ENCODE peak calls at places on chromosomes 12 and 14, in five cellular contexts. B, C, O, G and I are unnamed samples.

GRCh38 chr12:6442799-6443198 is 2.0 kb upstream of the CD27 start:
- DNase-seq in O (no peak), G (no peak), C (no peak), B (no peak), I (no peak)

GRCh38 chr14:71206123-71206522 is 298.9 kb downstream of the PCNX1 start:
- DNase-seq in C (no peak), O (no peak), B (no peak), G (no peak), I (no peak)

GRCh38 chr14:74558655-74559054 is 53.4 kb downstream of the LTBP2 start:
- DNase-seq in G (no peak), C (peak), O (no peak), B (no peak), I (no peak)

GRCh38 chr14:54465654-54466053 is 23.1 kb downstream of the GMFB start:
- DNase-seq in G (no peak), C (no peak), B (no peak), O (no peak), I (no peak)

GRCh38 chr12:93139028-93139665 is 210.1 kb upstream of the EEA1 start:
- DNase-seq in B (no peak), C (no peak), O (no peak), G (no peak), I (no peak)

GRCh38 chr12:70508178-70508577 is 129.1 kb downstream of the PTPRB start:
- DNase-seq in B (no peak), G (no peak), C (no peak), O (no peak), I (no peak)

GRCh38 chr12:129208566-129208965 is 355.3 kb downstream of the GLT1D1 start:
- DNase-seq in B (no peak), G (no peak), C (no peak), O (no peak), I (no peak)

GRCh38 chr14:39430762-39431415 is 1.3 kb downstream of the FBXO33 start:
- DNase-seq in C (peak), O (no peak), G (peak), B (no peak), I (no peak)

GRCh38 chr12:115322275-115322674 is 638.3 kb upstream of the TBX3 start:
- DNase-seq in O (no peak), C (peak), B (no peak), G (no peak), I (no peak)

GRCh38 chr12:10404798-10405197 is 4.8 kb downstream of the KLRC4 start:
- DNase-seq in C (no peak), O (no peak), B (no peak), G (no peak), I (no peak)

GRCh38 chr12:16606936-16607335 is 974 bp upstream of the LMO3 start:
- DNase-seq in O (no peak), C (no peak), B (peak), G (no peak), I (no peak)

GRCh38 chr12:116642101-116642500 is 82.9 kb downstream of the MAP1LC3B2 start:
- DNase-seq in O (no peak), B (no peak), C (no peak), G (no peak), I (no peak)

GRCh38 chr12:92971869-92972524 is 42.9 kb upstream of the EEA1 start:
- DNase-seq in B (no peak), G (no peak), O (no peak), C (peak), I (no peak)

GRCh38 chr12:34346372-34347034 is 324.2 kb downstream of the ALG10 start:
- DNase-seq in C (no peak), B (no peak), G (no peak), O (no peak), I (no peak)

GRCh38 chr12:109716512-109717389 is 3.1 kb downstream of the FAM222A start:
- DNase-seq in G (peak), C (peak), B (peak), O (no peak), I (no peak)

GRCh38 chr14:68658029-68658509 is 134.8 kb downstream of the ZFP36L1 start:
- DNase-seq in O (no peak), C (no peak), B (peak), G (no peak), I (no peak)

GRCh38 chr12:113244015-113244983 is 23.0 kb downstream of the TPCN1 start:
- DNase-seq in G (peak), C (no peak), O (no peak), B (peak), I (peak)

DNA sequence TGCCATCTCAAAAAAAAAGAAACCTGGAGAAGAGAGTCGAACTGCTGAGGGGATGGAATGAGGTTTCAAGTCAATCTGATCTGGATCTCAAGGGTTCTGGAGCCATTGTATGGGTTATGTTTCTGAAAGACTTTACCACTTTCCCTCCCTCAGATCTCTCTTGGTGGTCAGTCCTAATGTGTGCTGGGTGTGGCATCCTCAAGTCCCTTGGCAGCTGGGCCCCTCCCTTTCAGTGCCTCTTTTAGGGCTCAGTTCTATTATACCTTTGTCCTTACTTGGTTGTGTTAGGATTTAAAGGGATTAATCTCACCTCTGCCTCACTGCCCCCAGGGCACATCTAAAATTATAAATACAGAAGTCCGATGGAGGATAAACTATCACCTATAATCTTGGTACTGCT is 107.0 kb downstream of the NUAK1 start:
- DNase-seq in G (no peak), O (no peak), C (no peak), B (no peak), I (no peak)
- H3K27ac ChIP-seq in G (no peak), O (peak), C (no peak), B (no peak), I (no peak)

GRCh38 chr12:12032260-12032761 is 38.4 kb upstream of the BCL2L14 start:
- DNase-seq in B (no peak), G (no peak), O (no peak), C (no peak), I (no peak)
- TF ChIP-seq POLR2A in B (no peak), G (no peak), O (no peak), C (no peak), I (no peak)

DNA sequence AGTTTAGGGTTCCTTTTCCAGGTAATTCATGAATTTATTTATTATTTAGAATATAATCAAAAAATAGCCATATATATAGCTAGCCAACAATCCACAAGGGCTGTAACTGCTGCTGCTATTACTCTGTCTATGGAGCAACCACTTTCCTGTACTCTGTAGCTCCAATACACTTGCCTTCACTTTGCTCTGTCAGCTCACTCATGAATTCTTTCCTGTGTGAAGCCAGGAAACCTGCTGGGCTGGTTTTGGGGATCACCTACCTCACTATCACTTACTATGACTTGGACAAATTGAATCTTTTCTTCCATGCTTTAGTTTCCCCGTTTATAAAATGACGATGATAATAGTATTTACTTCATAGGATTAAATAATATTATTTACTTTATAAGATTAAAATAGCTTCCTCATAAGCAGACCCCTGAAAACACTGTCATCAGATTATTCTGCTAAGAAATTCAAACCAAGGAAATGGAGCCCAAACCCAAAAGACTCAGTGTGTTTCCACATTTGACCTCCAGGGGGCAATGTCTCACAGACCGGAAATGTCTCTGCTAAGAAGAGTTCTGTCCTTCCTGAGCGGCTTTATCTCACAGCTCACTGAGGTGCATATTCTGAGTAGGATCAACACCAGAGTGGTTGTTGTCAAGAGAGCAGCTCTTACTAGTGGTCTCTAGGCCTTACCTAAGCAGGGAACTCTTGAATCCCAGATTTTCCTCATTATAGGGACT is 457.1 kb downstream of the DAD1 start:
- DNase-seq in C (peak), O (no peak), G (no peak), B (no peak), I (no peak)
- TF ChIP-seq CTCF in C (peak), O (no peak), G (no peak), B (no peak), I (no peak)

DNA sequence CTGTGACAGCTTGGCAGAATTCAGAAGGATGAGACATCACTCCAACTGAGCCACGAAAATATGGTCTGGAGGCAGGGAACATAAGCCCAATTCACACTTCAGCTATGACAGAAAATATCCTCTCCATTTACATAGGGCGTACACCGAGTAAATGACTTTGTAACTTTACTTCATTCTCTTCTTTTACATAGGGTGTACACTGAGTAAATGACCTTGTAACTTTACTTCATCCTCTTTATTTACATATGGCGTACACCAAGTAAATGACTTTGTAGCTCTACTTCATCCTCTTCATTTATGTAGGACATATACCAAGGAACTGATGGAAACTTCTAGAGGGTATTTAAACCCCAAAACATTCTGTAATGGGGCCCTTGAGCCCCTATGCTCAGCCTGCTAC is 14.1 kb upstream of the MAPKAPK5 start:
- DNase-seq in C (no peak), G (no peak), O (no peak), B (no peak), I (no peak)
- H3K27ac ChIP-seq in C (no peak), G (no peak), O (no peak), B (no peak), I (no peak)

GRCh38 chr12:88300931-88301330 is 158.8 kb downstream of the TMTC3 start:
- DNase-seq in B (no peak), O (no peak), C (peak), G (no peak), I (no peak)

GRCh38 chr12:88298761-88299242 is 156.7 kb downstream of the TMTC3 start:
- DNase-seq in G (no peak), O (peak), B (no peak), C (peak), I (no peak)

GRCh38 chr12:88298014-88298682 is 156.0 kb downstream of the TMTC3 start:
- DNase-seq in B (no peak), O (no peak), G (no peak), C (no peak), I (no peak)

GRCh38 chr12:88303335-88303734 is 161.2 kb downstream of the TMTC3 start:
- DNase-seq in O (no peak), B (no peak), C (no peak), G (no peak), I (no peak)

GRCh38 chr12:88299567-88300101 is 157.5 kb downstream of the TMTC3 start:
- DNase-seq in O (peak), B (no peak), C (peak), G (no peak), I (no peak)
- TF ChIP-seq POLR2A in O (no peak), B (no peak), C (peak), G (no peak), I (no peak)

DNA sequence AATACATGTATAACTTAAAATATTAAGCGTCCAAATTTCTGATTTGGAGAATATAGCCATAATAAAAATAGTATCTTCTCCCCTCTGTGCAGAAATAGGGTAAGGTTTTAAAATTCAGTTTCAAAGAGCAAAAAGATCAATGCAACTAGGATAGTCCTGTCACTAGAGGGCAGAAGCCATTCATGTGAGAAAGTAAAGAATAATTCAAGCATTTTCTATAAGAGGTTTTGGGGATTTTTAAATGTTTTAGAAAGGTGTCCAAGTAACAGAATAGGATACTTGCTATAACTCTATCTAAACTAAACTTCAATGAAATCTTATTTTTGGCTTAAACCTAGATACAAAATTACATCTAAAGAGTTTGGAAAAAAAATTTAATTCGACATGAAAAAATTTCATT is 50.3 kb downstream of the ADAMTS20 start:
- DNase-seq in B (no peak), G (no peak), C (peak), O (peak), I (no peak)
- TF ChIP-seq CTCF in B (no peak), G (no peak), C (peak), O (peak), I (no peak)

GRCh38 chr12:57886590-57887363 is 40.2 kb upstream of the CTDSP2 start:
- DNase-seq in B (no peak), G (no peak), C (no peak), O (no peak), I (peak)
- H3K27ac ChIP-seq in B (no peak), G (peak), C (peak), O (no peak), I (peak)

DNA sequence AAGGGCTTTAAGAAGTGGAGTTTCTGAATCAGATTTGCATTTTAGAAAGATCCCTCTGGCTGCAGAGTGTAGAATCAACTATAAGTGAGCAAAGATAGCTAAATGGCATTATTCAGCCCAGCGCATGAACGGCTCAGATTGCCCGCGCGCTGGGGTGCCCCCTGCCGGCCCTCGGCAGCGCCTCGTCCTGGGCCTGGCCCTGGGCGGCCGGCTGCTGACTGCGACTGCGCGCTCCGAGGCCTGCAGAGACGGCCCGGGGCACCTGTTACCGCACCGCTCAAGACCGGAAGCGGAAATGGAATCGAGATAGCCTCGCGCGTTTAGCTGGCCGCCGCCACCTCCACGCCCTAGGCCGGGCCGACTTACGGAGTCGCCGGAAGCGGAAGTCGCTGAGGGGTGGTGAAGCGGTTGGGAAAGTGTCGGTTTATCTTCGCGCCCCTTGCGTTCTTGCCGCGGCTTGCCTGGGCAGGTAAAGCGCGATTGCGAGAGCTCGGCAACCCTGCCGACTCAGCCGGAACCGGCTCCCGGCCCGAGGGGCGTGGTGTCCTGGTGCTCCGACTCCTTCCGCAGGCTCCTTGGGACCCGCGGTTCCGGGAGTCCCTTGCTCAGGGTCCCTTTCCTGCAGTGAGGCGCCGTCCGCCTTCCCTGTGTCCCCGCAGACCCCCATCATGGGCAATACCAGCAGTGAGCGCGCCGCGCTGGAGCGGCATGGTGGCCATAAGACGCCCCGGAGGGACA is at the start of gene PRKAB1:
- DNase-seq in C (peak), B (peak), G (peak), O (peak), I (peak)
- TF ChIP-seq POLR2A in C (peak), B (no peak), G (peak), O (peak), I (peak)

DNA sequence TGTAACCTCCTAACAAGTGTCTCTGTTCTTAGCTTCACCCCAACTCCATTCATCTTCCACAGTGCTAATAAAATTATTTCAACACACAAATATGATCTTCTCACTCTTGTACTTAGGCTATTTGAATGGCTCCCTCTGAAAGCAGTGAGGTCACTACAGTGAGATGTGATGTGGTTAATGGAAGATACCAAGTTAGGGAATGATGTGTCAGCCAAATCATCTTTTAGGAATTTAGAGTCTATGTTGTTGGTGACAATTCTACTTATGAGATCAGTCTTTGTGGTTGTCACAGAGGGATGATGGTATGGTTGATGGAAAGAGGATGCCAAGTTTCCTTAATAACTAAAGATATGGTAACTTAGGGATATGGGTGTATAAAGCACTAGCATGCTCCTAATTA is 57.6 kb downstream of the POLR3B start:
- DNase-seq in O (no peak), G (no peak), C (peak), B (no peak), I (no peak)
- TF ChIP-seq CTCF in O (no peak), G (no peak), C (no peak), B (no peak), I (no peak)